ENCODE peak calls at places on chromosomes 13 and 19, in four cellular contexts. S, I, W and A are unnamed samples.
A peak's percentile ranks its signal among the peaks of the same experiment; 100 is the strongest.

GRCh38 chr19:49949735-49950589 is 11.0 kb downstream of the SIGLEC11 start:
- DNase-seq in S (no peak), I (no peak), W (no peak), A (no peak)

GRCh38 chr13:113548778-113549621 is 35.6 kb upstream of the TFDP1 start:
- DNase-seq in W (no peak), I (no peak), S (no peak), A (peak; percentile 63)

GRCh38 chr19:54439174-54439851 is 9.7 kb upstream of the LENG8 start:
- DNase-seq in W (no peak), I (no peak), S (no peak), A (peak; percentile 69)

GRCh38 chr13:90365130-90365529 is 982.4 kb upstream of the MIR17HG start:
- DNase-seq in S (no peak), W (peak; percentile 3), I (no peak), A (no peak)

GRCh38 chr19:7535993-7536685 is 622 bp downstream of the PNPLA6 start:
- DNase-seq in I (no peak), S (no peak), W (no peak), A (peak; percentile 61)

GRCh38 chr13:91701975-91702374 is 303.6 kb downstream of the GPC5 start:
- DNase-seq in I (no peak), W (no peak), S (no peak), A (no peak)

GRCh38 chr13:76764916-76765315 is 121.3 kb downstream of the KCTD12 start:
- DNase-seq in I (no peak), W (no peak), S (no peak), A (no peak)

GRCh38 chr19:5826531-5827341 is 12.8 kb downstream of the FUT6 start:
- DNase-seq in W (no peak), S (peak; percentile 71), I (peak; percentile 61), A (peak; percentile 83)

GRCh38 chr13:46896346-46897138 is at the start of gene HTR2A:
- DNase-seq in I (peak; percentile 69), W (no peak), S (no peak), A (no peak)

GRCh38 chr19:35945121-35945792 is 9.1 kb downstream of the LRFN3 start:
- DNase-seq in W (no peak), I (no peak), S (no peak), A (no peak)

GRCh38 chr19:47419037-47419783 is at the start of gene MEIS3:
- DNase-seq in W (no peak), I (no peak), S (no peak), A (peak; percentile 48)

GRCh38 chr19:36152886-36153525 is 759 bp upstream of the COX7A1 start:
- DNase-seq in W (no peak), S (no peak), I (no peak), A (no peak)

GRCh38 chr19:35797663-35798062 is 15.0 kb downstream of the PRODH2 start:
- DNase-seq in S (no peak), W (no peak), I (no peak), A (no peak)

GRCh38 chr13:96091164-96091931 is 1.4 kb downstream of the HS6ST3 start:
- DNase-seq in I (no peak), W (no peak), S (peak; percentile 23), A (peak; percentile 49)

GRCh38 chr13:110363009-110363408 is 55.9 kb downstream of the COL4A2 start:
- DNase-seq in W (no peak), I (no peak), S (no peak), A (peak; percentile 24)

GRCh38 chr13:110360598-110360997 is 53.5 kb downstream of the COL4A2 start:
- DNase-seq in W (no peak), I (no peak), S (no peak), A (peak; percentile 90)

GRCh38 chr13:110364081-110364480 is 57.0 kb downstream of the COL4A2 start:
- DNase-seq in W (no peak), S (no peak), I (no peak), A (no peak)

GRCh38 chr13:110359840-110360301 is 52.8 kb downstream of the COL4A2 start:
- DNase-seq in W (peak; percentile 58), S (no peak), I (no peak), A (peak; percentile 11)

DNA sequence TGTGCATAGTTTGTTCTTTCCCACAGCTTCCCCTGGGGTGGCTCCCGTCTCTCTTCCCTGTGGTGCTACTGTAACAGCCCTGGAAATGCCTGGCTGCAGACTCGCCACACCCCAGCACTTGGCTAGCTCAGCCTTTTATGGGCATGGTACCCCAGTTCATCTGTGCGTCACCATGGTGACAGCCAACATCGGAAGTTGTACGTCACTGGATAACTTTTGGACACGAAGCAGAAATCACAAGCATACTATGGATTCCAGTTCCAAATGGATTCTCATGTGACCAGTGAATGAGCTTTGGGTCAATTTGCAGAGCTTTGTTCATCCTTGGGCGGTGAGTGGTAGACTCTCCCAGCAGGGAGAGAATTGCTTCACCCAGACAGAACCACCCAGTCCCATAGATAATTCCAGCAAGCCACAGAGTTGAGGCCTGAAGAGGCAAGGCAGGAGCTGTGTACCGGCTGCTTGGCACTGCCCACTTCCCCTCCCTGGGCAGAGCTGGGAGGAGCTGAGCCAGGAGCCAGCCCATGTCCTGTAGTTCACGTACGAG is 54.4 kb downstream of the COL4A2 start:
- DNase-seq in I (peak; percentile 97), S (peak; percentile 67), W (peak; percentile 64), A (peak; percentile 7)
- H3K27ac ChIP-seq in I (peak overlapping the region; percentile 86), S (peak overlapping the region; percentile 89), W (peak overlapping the region; percentile 87), A (no peak overlapping the region)

GRCh38 chr19:1512671-1513491 is at the start of gene ADAMTSL5:
- DNase-seq in W (no peak), S (peak; percentile 67), I (no peak), A (peak; percentile 53)
- TF ChIP-seq CTCF in W (no peak), S (peak; percentile 8), I (no peak), A (no peak)

DNA sequence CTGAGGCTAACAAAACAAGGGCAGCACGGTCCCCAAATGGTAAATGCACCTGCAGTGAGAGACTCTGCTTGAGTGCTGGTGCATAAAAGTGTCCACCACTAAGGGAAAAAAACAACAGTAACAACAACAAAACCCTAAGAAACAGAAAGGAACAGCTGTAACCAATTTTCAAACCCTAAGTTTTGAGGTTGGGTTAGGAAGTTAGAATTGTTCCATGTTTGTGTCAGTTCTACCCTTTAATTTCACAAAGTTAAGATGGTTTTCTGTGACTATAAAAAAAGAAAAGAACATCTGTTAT is 234.8 kb downstream of the PCDH9 start:
- DNase-seq in W (no peak), I (no peak), S (no peak), A (no peak)
- H3K27ac ChIP-seq in W (no peak overlapping the region), I (no peak overlapping the region), S (no peak overlapping the region), A (no peak overlapping the region)

DNA sequence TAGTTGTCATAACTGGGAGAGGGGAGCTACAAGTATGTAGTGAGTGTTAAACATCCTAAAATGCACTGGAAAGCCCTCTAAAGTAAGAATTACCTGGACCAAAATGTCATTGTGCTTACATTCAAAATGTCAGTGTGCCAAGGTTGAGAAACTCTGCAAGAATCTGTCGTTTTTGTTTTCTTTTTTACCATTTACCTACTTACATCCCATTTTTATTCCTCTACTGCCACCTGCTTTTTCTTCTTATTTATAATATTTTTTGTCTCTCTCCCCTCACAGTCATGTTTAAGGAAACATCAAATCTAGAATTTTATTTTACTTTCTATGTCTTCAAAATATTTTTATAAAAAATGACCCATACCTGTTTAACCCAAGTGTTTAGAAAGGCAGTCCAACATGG is 226.4 kb downstream of the PCDH17 start:
- DNase-seq in W (no peak), S (no peak), I (no peak), A (no peak)
- TF ChIP-seq CTCF in W (no peak), S (no peak), I (no peak), A (no peak)

GRCh38 chr19:40932008-40932959 is 50.3 kb upstream of the CYP2A7 start:
- DNase-seq in W (no peak), S (no peak), I (no peak), A (peak; percentile 18)
- H3K27ac ChIP-seq in W (no peak overlapping the region), S (no peak overlapping the region), I (no peak overlapping the region), A (no peak overlapping the region)

GRCh38 chr13:98468929-98469328 is 108.0 kb downstream of the STK24 start:
- DNase-seq in I (no peak), S (no peak), W (no peak), A (no peak)

GRCh38 chr13:98468352-98468751 is 108.6 kb downstream of the STK24 start:
- DNase-seq in I (no peak), S (no peak), W (no peak), A (no peak)

GRCh38 chr13:98462946-98463345 is 114.0 kb downstream of the STK24 start:
- DNase-seq in S (no peak), W (no peak), I (no peak), A (no peak)

GRCh38 chr13:98467263-98467985 is 109.5 kb downstream of the STK24 start:
- DNase-seq in S (no peak), W (no peak), I (no peak), A (no peak)

GRCh38 chr13:98466634-98467236 is 110.2 kb downstream of the STK24 start:
- DNase-seq in I (no peak), W (no peak), S (peak; percentile 47), A (peak; percentile 89)
- TF ChIP-seq CTCF in I (peak; percentile 41), W (peak; percentile 77), S (peak; percentile 33), A (peak; percentile 89)

GRCh38 chr13:32617112-32617511 is 30.9 kb downstream of the PDS5B start:
- DNase-seq in S (no peak), I (no peak), W (no peak), A (no peak)
- H3K27ac ChIP-seq in S (no peak overlapping the region), I (no peak overlapping the region), W (no peak overlapping the region), A (no peak overlapping the region)

GRCh38 chr19:43755256-43755801 is 567 bp upstream of the SMG9 start:
- DNase-seq in S (peak; percentile 88), W (peak; percentile 30), I (peak; percentile 79), A (no peak)

GRCh38 chr19:43760941-43761340 is 6.2 kb upstream of the SMG9 start:
- DNase-seq in I (no peak), W (no peak), S (no peak), A (no peak)

GRCh38 chr19:43763473-43763939 is 8.7 kb upstream of the SMG9 start:
- DNase-seq in S (no peak), W (peak; percentile 55), I (no peak), A (no peak)

GRCh38 chr19:43762814-43763213 is 8.1 kb upstream of the SMG9 start:
- DNase-seq in W (no peak), S (no peak), I (no peak), A (no peak)

DNA sequence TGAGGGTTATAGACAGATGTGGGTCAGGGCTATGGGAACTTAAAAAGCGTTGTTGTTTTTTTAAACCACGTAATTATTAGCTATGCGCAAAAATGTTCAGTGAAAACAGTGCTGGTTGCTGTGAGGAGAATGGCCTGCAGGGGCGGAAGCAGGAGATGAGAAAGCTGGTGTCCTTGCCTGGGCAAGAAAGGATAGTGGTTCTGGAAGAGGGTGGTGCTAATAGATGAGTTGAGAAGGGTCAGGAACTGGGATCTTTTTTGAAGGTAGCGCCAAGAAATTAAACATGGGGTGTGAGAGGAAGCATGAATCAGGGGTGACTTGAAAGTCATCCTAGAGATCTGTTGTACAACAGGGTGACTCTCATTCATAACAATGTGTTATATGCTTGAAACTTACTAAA is 4.8 kb upstream of the SMG9 start:
- DNase-seq in S (no peak), W (peak; percentile 65), I (no peak), A (no peak)
- TF ChIP-seq CTCF in S (no peak), W (peak; percentile 62), I (no peak), A (peak; percentile 2)

DNA sequence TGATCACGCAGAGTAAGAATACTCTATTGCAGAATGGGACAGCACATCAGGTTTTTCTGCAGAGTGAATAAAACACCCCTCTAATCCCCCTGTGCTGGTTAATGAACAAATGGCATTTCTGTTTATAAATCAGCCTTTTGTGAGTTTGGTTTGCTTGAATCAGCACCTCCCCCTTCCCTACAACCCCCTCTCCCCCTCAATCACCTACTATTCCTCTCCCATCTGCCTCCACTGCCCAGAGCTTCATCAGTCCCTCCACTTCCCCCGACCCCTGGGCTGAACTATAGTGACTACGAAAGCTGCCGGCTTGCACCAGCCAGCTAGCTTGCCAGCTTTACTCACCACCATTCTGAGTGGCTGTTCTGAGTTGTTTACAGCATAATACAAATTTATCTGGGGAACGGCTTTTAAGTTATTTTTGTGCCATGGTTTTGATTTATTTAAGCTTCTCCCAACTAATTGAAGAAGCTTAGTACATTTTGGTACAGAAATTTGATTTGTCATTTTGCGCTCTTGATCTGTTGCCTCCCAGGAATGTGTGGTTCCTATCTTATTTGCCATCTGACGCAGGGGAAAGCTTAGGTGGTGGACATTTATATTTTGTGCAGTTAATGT is 41.8 kb upstream of the WDFY2 start:
- DNase-seq in W (no peak), S (no peak), I (no peak), A (peak; percentile 29)
- H3K27ac ChIP-seq in W (no peak overlapping the region), S (no peak overlapping the region), I (no peak overlapping the region), A (peak overlapping the region; percentile 34)